ENCODE peak calls at places on chromosomes 12 and 14, in five cellular contexts. One of them, this sample, is unnamed.

GRCh38 chr12:19799886-19800602 is 360.8 kb downstream of the AEBP2 start:
- DNase-seq in natural killer cell: no peak
- DNase-seq in tibial artery: no peak
- DNase-seq in Calu3: no peak
- DNase-seq in cardiac fibroblast: peak; percentile 31
- DNase-seq in this sample: no peak

GRCh38 chr12:6361834-6362233 is 13.5 kb downstream of the SCNN1A start:
- DNase-seq in Calu3: peak; percentile 79
- DNase-seq in natural killer cell: no peak
- DNase-seq in cardiac fibroblast: peak; percentile 21
- DNase-seq in tibial artery: peak; percentile 83
- DNase-seq in this sample: no peak

GRCh38 chr12:104506691-104507401 is 50.1 kb downstream of the CHST11 start:
- DNase-seq in Calu3: no peak
- DNase-seq in tibial artery: no peak
- DNase-seq in cardiac fibroblast: no peak
- DNase-seq in natural killer cell: no peak
- DNase-seq in this sample: no peak

GRCh38 chr14:68140111-68140741 is 320.6 kb downstream of the RAD51B start:
- DNase-seq in tibial artery: no peak
- DNase-seq in natural killer cell: no peak
- DNase-seq in Calu3: peak; percentile 72
- DNase-seq in cardiac fibroblast: peak; percentile 98
- DNase-seq in this sample: peak; percentile 90

GRCh38 chr12:126617312-126617711 is 1552.1 kb downstream of the AACS start:
- DNase-seq in Calu3: peak; percentile 67
- DNase-seq in cardiac fibroblast: peak; percentile 9
- DNase-seq in natural killer cell: no peak
- DNase-seq in tibial artery: no peak
- DNase-seq in this sample: no peak

GRCh38 chr12:126537961-126538530 is 1472.8 kb downstream of the AACS start:
- DNase-seq in natural killer cell: no peak
- DNase-seq in tibial artery: no peak
- DNase-seq in cardiac fibroblast: no peak
- DNase-seq in Calu3: no peak
- DNase-seq in this sample: no peak

GRCh38 chr12:39490500-39491276 is 47.8 kb upstream of the KIF21A start:
- DNase-seq in tibial artery: no peak
- DNase-seq in cardiac fibroblast: peak; percentile 97
- DNase-seq in Calu3: no peak
- DNase-seq in natural killer cell: no peak
- DNase-seq in this sample: peak; percentile 58

GRCh38 chr12:71938728-71939385 is at the start of gene TPH2:
- DNase-seq in Calu3: peak; percentile 82
- DNase-seq in natural killer cell: peak; percentile 24
- DNase-seq in cardiac fibroblast: peak; percentile 54
- DNase-seq in tibial artery: no peak
- DNase-seq in this sample: no peak

GRCh38 chr12:50765325-50765911 is 1.5 kb downstream of the ATF1 start:
- DNase-seq in Calu3: peak; percentile 29
- DNase-seq in natural killer cell: peak; percentile 26
- DNase-seq in tibial artery: no peak
- DNase-seq in cardiac fibroblast: peak; percentile 73
- DNase-seq in this sample: no peak

GRCh38 chr12:130162267-130162666 is at the start of gene FZD10:
- DNase-seq in Calu3: no peak
- DNase-seq in natural killer cell: no peak
- DNase-seq in tibial artery: peak; percentile 71
- DNase-seq in cardiac fibroblast: no peak
- DNase-seq in this sample: no peak

GRCh38 chr12:78835493-78835892 is 29.1 kb upstream of the SYT1 start:
- DNase-seq in natural killer cell: no peak
- DNase-seq in Calu3: no peak
- DNase-seq in cardiac fibroblast: no peak
- DNase-seq in tibial artery: no peak
- DNase-seq in this sample: no peak
- TF ChIP-seq CTCF in natural killer cell: no peak
- TF ChIP-seq CTCF in Calu3: no peak
- TF ChIP-seq CTCF in cardiac fibroblast: no peak
- TF ChIP-seq CTCF in tibial artery: no peak
- TF ChIP-seq CTCF in this sample: no peak

GRCh38 chr14:39467889-39468524 is 35.8 kb upstream of the FBXO33 start:
- DNase-seq in Calu3: peak; percentile 56
- DNase-seq in tibial artery: no peak
- DNase-seq in natural killer cell: no peak
- DNase-seq in cardiac fibroblast: peak; percentile 68
- DNase-seq in this sample: no peak
- TF ChIP-seq CTCF in Calu3: peak; percentile 24
- TF ChIP-seq CTCF in tibial artery: no peak
- TF ChIP-seq CTCF in natural killer cell: no peak
- TF ChIP-seq CTCF in cardiac fibroblast: peak; percentile 50
- TF ChIP-seq CTCF in this sample: peak; percentile 51

GRCh38 chr14:63543000-63543825 is at the start of gene PPP2R5E:
- DNase-seq in cardiac fibroblast: peak; percentile 99
- DNase-seq in Calu3: peak; percentile 96
- DNase-seq in natural killer cell: peak; percentile 97
- DNase-seq in tibial artery: peak; percentile 99
- DNase-seq in this sample: peak; percentile 85
- TF ChIP-seq CTCF in cardiac fibroblast: no peak
- TF ChIP-seq CTCF in Calu3: no peak
- TF ChIP-seq CTCF in natural killer cell: no peak
- TF ChIP-seq CTCF in tibial artery: no peak
- TF ChIP-seq CTCF in this sample: no peak

GRCh38 chr14:65415613-65416012 is 3.1 kb downstream of the FUT8 start:
- DNase-seq in cardiac fibroblast: no peak
- DNase-seq in natural killer cell: no peak
- DNase-seq in tibial artery: no peak
- DNase-seq in Calu3: no peak
- DNase-seq in this sample: no peak
- TF ChIP-seq CTCF in cardiac fibroblast: no peak
- TF ChIP-seq CTCF in natural killer cell: no peak
- TF ChIP-seq CTCF in tibial artery: no peak
- TF ChIP-seq CTCF in Calu3: no peak
- TF ChIP-seq CTCF in this sample: no peak

GRCh38 chr14:38016497-38016896 is 191.2 kb upstream of the SSTR1 start:
- DNase-seq in cardiac fibroblast: peak; percentile 6
- DNase-seq in Calu3: no peak
- DNase-seq in tibial artery: no peak
- DNase-seq in natural killer cell: no peak
- DNase-seq in this sample: no peak
- TF ChIP-seq CTCF in cardiac fibroblast: peak; percentile 23
- TF ChIP-seq CTCF in Calu3: peak; percentile 30
- TF ChIP-seq CTCF in tibial artery: no peak
- TF ChIP-seq CTCF in natural killer cell: no peak
- TF ChIP-seq CTCF in this sample: peak; percentile 26

GRCh38 chr12:98422809-98423208 is 92.6 kb upstream of the TMPO start:
- DNase-seq in tibial artery: no peak
- DNase-seq in Calu3: peak; percentile 51
- DNase-seq in cardiac fibroblast: no peak
- DNase-seq in natural killer cell: no peak
- DNase-seq in this sample: no peak
- TF ChIP-seq CTCF in tibial artery: no peak
- TF ChIP-seq CTCF in Calu3: peak; percentile 19
- TF ChIP-seq CTCF in cardiac fibroblast: peak; percentile 35
- TF ChIP-seq CTCF in natural killer cell: no peak
- TF ChIP-seq CTCF in this sample: peak; percentile 47

This sample was measured in keratinocyte.